ENCODE peak calls at places on chromosomes 5 and 9, in four cellular contexts. One of them, this sample, is unnamed.

GRCh38 chr5:142515036-142515435 is 170.9 kb downstream of the FGF1 start:
- DNase-seq in K562: no peak
- DNase-seq in HepG2: no peak
- DNase-seq in SK-N-SH: no peak
- DNase-seq in this sample: no peak

GRCh38 chr5:95818181-95819147 is 4.1 kb downstream of the GLRX start:
- DNase-seq in K562: no peak
- DNase-seq in HepG2: no peak
- DNase-seq in SK-N-SH: no peak
- DNase-seq in this sample: no peak

GRCh38 chr5:40204157-40204556 is 475.6 kb upstream of the PTGER4 start:
- DNase-seq in K562: no peak
- DNase-seq in HepG2: no peak
- DNase-seq in SK-N-SH: no peak
- DNase-seq in this sample: no peak

GRCh38 chr5:141223112-141223783 is at the start of gene PCDHB14:
- DNase-seq in K562: peak; percentile 18
- DNase-seq in HepG2: peak; percentile 45
- DNase-seq in SK-N-SH: peak; percentile 78
- DNase-seq in this sample: no peak

GRCh38 chr5:74167206-74167929 is 473.2 kb downstream of the ENC1 start:
- DNase-seq in K562: no peak
- DNase-seq in HepG2: no peak
- DNase-seq in SK-N-SH: no peak
- DNase-seq in this sample: no peak

GRCh38 chr5:131957721-131958483 is 12.4 kb upstream of the MEIKIN start:
- DNase-seq in K562: no peak
- DNase-seq in HepG2: no peak
- DNase-seq in SK-N-SH: no peak
- DNase-seq in this sample: no peak

GRCh38 chr9:136105398-136106135 is 10.5 kb upstream of the NACC2 start:
- DNase-seq in K562: no peak
- DNase-seq in HepG2: no peak
- DNase-seq in SK-N-SH: peak; percentile 66
- DNase-seq in this sample: no peak

GRCh38 chr9:2261421-2262103 is 246.4 kb downstream of the SMARCA2 start:
- DNase-seq in K562: no peak
- DNase-seq in HepG2: no peak
- DNase-seq in SK-N-SH: no peak
- DNase-seq in this sample: no peak

GRCh38 chr9:94630833-94631232 is 8.5 kb downstream of the FBP1 start:
- DNase-seq in K562: no peak
- DNase-seq in HepG2: no peak
- DNase-seq in SK-N-SH: no peak
- DNase-seq in this sample: no peak

GRCh38 chr5:171493646-171494393 is 74.4 kb downstream of the FGF18 start:
- DNase-seq in K562: no peak
- DNase-seq in HepG2: no peak
- DNase-seq in SK-N-SH: no peak
- DNase-seq in this sample: no peak

GRCh38 chr5:160129841-160130240 is 10.6 kb upstream of the PWWP2A start:
- DNase-seq in K562: no peak
- DNase-seq in HepG2: no peak
- DNase-seq in SK-N-SH: no peak
- DNase-seq in this sample: no peak

GRCh38 chr5:129460121-129460950 is at the start of gene ADAMTS19:
- DNase-seq in K562: no peak
- DNase-seq in HepG2: no peak
- DNase-seq in SK-N-SH: peak; percentile 61
- DNase-seq in this sample: peak; percentile 61

GRCh38 chr9:115138151-115138550 is 20.2 kb upstream of the TNC start:
- DNase-seq in K562: no peak
- DNase-seq in HepG2: no peak
- DNase-seq in SK-N-SH: no peak
- DNase-seq in this sample: no peak

GRCh38 chr9:105219291-105219805 is 25.1 kb upstream of the SLC44A1 start:
- DNase-seq in K562: no peak
- DNase-seq in HepG2: no peak
- DNase-seq in SK-N-SH: no peak
- DNase-seq in this sample: no peak

GRCh38 chr9:132669329-132669635 is 501 bp downstream of the DDX31 start:
- DNase-seq in K562: no peak
- DNase-seq in HepG2: no peak
- DNase-seq in SK-N-SH: no peak
- DNase-seq in this sample: no peak

GRCh38 chr9:16728128-16728505 is 142.4 kb downstream of the BNC2 start:
- DNase-seq in K562: no peak
- DNase-seq in HepG2: no peak
- DNase-seq in SK-N-SH: no peak
- DNase-seq in this sample: no peak

GRCh38 chr9:92059045-92059444 is 56.2 kb downstream of the SPTLC1 start:
- DNase-seq in K562: no peak
- DNase-seq in HepG2: no peak
- DNase-seq in SK-N-SH: no peak
- DNase-seq in this sample: no peak

GRCh38 chr5:158039911-158040347 is 181.0 kb upstream of the CLINT1 start:
- DNase-seq in K562: no peak
- DNase-seq in HepG2: no peak
- DNase-seq in SK-N-SH: no peak
- DNase-seq in this sample: no peak

GRCh38 chr5:68395844-68396523 is 180.4 kb downstream of the PIK3R1 start:
- DNase-seq in K562: no peak
- DNase-seq in HepG2: peak; percentile 91
- DNase-seq in SK-N-SH: no peak
- DNase-seq in this sample: no peak

DNA sequence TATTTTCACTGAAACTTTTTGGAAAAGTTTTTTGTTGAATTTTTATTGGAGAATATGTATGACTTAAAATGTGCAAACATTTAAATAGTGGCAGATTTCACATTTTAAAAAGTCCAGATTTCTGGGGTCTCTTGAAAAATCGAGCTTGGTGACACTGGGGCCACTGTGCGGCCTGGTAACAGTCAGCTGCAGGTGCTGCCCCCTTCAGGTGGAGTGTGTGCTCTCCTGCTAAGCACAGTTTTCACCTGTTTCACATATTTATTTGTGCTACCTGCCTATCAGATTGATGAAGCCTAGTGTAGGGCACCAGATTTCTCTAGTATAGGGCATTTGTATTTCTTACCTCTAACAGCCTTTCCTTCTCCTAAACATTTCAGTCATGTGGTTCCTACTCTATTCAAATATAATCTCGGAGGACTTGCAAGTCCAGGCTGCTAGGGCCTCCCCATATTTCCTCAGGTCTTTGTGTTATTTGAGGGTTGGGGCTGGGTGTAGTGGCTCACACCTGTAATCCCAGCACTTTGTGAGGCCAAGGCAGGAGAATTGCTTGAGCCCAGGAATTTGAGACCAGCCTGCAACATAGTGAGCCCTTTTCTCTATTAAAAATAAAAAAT is 95.8 kb upstream of the KLF9 start:
- DNase-seq in K562: peak; percentile 36
- DNase-seq in HepG2: peak; percentile 12
- DNase-seq in SK-N-SH: peak; percentile 26
- DNase-seq in this sample: peak; percentile 65
- TF ChIP-seq FOXJ3 in K562: no peak
- TF ChIP-seq FOXJ3 in HepG2: no peak
- TF ChIP-seq FOXJ3 in SK-N-SH: no peak
- TF ChIP-seq FOXJ3 in this sample: no peak

GRCh38 chr5:112308608-112309007 is 110.5 kb downstream of the EPB41L4A start:
- DNase-seq in K562: no peak
- DNase-seq in HepG2: no peak
- DNase-seq in SK-N-SH: no peak
- DNase-seq in this sample: no peak

GRCh38 chr5:112304743-112305142 is 114.3 kb downstream of the EPB41L4A start:
- DNase-seq in K562: no peak
- DNase-seq in HepG2: no peak
- DNase-seq in SK-N-SH: no peak
- DNase-seq in this sample: no peak

DNA sequence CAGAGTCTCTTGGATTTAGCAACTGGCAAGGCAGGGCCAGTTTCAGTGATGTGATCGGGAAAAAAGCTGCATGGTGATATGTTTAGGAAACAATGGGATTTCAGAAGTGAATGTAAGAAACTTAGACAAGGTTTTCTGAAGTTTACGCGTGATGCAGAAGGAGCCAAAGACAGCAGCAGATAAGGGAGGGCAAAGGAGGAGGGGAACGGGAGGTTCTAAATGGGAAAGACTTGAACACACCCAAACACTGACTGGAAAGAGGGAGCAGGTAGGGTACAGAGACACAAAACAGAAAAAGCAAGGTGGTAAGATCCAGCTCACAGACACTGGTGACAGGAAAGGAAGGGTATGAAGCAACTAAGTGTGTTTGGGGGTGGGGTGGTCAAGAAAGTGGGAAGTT is 115.4 kb downstream of the EPB41L4A start:
- DNase-seq in K562: no peak
- DNase-seq in HepG2: no peak
- DNase-seq in SK-N-SH: no peak
- DNase-seq in this sample: no peak
- TF ChIP-seq FOXJ3 in K562: no peak
- TF ChIP-seq FOXJ3 in HepG2: no peak
- TF ChIP-seq FOXJ3 in SK-N-SH: no peak
- TF ChIP-seq FOXJ3 in this sample: no peak

GRCh38 chr5:103272377-103272776 is 13.8 kb downstream of the MACIR start:
- DNase-seq in K562: no peak
- DNase-seq in HepG2: no peak
- DNase-seq in SK-N-SH: no peak
- DNase-seq in this sample: no peak
- TF ChIP-seq FOXJ3 in K562: no peak
- TF ChIP-seq FOXJ3 in HepG2: no peak
- TF ChIP-seq FOXJ3 in SK-N-SH: no peak
- TF ChIP-seq FOXJ3 in this sample: no peak

GRCh38 chr9:120916573-120916972 is 10.0 kb downstream of the TRAF1 start:
- DNase-seq in K562: no peak
- DNase-seq in HepG2: no peak
- DNase-seq in SK-N-SH: peak; percentile 78
- DNase-seq in this sample: no peak

GRCh38 chr9:120913673-120914266 is 12.8 kb downstream of the TRAF1 start:
- DNase-seq in K562: peak; percentile 67
- DNase-seq in HepG2: no peak
- DNase-seq in SK-N-SH: no peak
- DNase-seq in this sample: peak; percentile 56

GRCh38 chr9:120915854-120916495 is 10.6 kb downstream of the TRAF1 start:
- DNase-seq in K562: no peak
- DNase-seq in HepG2: no peak
- DNase-seq in SK-N-SH: no peak
- DNase-seq in this sample: no peak

GRCh38 chr9:120914410-120914809 is 12.2 kb downstream of the TRAF1 start:
- DNase-seq in K562: no peak
- DNase-seq in HepG2: no peak
- DNase-seq in SK-N-SH: no peak
- DNase-seq in this sample: no peak

GRCh38 chr9:120914953-120915352 is 11.6 kb downstream of the TRAF1 start:
- DNase-seq in K562: no peak
- DNase-seq in HepG2: no peak
- DNase-seq in SK-N-SH: no peak
- DNase-seq in this sample: no peak
- TF ChIP-seq FOXJ3 in K562: no peak
- TF ChIP-seq FOXJ3 in HepG2: no peak
- TF ChIP-seq FOXJ3 in SK-N-SH: no peak
- TF ChIP-seq FOXJ3 in this sample: no peak

GRCh38 chr5:36570268-36570667 is 36.1 kb upstream of the SLC1A3 start:
- DNase-seq in K562: no peak
- DNase-seq in HepG2: no peak
- DNase-seq in SK-N-SH: no peak
- DNase-seq in this sample: no peak
- TF ChIP-seq FOXJ3 in K562: no peak
- TF ChIP-seq FOXJ3 in HepG2: no peak
- TF ChIP-seq FOXJ3 in SK-N-SH: no peak
- TF ChIP-seq FOXJ3 in this sample: no peak

DNA sequence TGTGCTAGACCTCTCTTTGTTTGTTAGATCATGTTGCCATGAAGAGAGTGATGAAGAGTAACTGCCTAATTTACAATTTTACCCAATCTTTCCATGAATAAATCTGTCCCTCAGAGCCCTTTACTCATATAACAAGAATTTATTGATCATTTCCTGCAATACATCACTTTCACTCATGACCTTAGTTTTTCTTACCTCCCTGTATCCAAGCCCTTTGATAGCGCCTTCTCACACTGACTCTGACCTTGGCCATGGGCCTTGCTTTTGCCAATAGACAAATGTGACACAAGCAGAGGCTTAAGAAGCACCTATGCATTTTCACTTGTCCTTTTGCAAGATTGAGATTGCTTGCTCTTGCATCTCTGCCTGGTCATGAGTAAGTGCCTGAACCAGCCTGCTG is 288.1 kb downstream of the NNT start:
- DNase-seq in K562: no peak
- DNase-seq in HepG2: no peak
- DNase-seq in SK-N-SH: no peak
- DNase-seq in this sample: no peak
- TF ChIP-seq FOXJ3 in K562: no peak
- TF ChIP-seq FOXJ3 in HepG2: no peak
- TF ChIP-seq FOXJ3 in SK-N-SH: no peak
- TF ChIP-seq FOXJ3 in this sample: no peak

GRCh38 chr9:124802426-124802825 is 25.5 kb downstream of the OLFML2A start:
- DNase-seq in K562: no peak
- DNase-seq in HepG2: no peak
- DNase-seq in SK-N-SH: no peak
- DNase-seq in this sample: no peak

GRCh38 chr9:124801356-124801755 is 24.4 kb downstream of the OLFML2A start:
- DNase-seq in K562: no peak
- DNase-seq in HepG2: no peak
- DNase-seq in SK-N-SH: no peak
- DNase-seq in this sample: no peak

GRCh38 chr9:124803911-124804310 is 27.0 kb downstream of the OLFML2A start:
- DNase-seq in K562: no peak
- DNase-seq in HepG2: no peak
- DNase-seq in SK-N-SH: no peak
- DNase-seq in this sample: no peak

GRCh38 chr9:124808246-124808956 is 31.5 kb downstream of the OLFML2A start:
- DNase-seq in K562: peak; percentile 39
- DNase-seq in HepG2: no peak
- DNase-seq in SK-N-SH: peak; percentile 27
- DNase-seq in this sample: no peak

GRCh38 chr9:124805186-124805585 is 28.3 kb downstream of the OLFML2A start:
- DNase-seq in K562: no peak
- DNase-seq in HepG2: no peak
- DNase-seq in SK-N-SH: no peak
- DNase-seq in this sample: no peak
- TF ChIP-seq FOXJ3 in K562: no peak
- TF ChIP-seq FOXJ3 in HepG2: no peak
- TF ChIP-seq FOXJ3 in SK-N-SH: no peak
- TF ChIP-seq FOXJ3 in this sample: no peak

GRCh38 chr9:88821033-88821748 is 170.1 kb upstream of the S1PR3 start:
- DNase-seq in K562: no peak
- DNase-seq in HepG2: no peak
- DNase-seq in SK-N-SH: no peak
- DNase-seq in this sample: no peak
- TF ChIP-seq FOXJ3 in K562: no peak
- TF ChIP-seq FOXJ3 in HepG2: no peak
- TF ChIP-seq FOXJ3 in SK-N-SH: no peak
- TF ChIP-seq FOXJ3 in this sample: no peak

DNA sequence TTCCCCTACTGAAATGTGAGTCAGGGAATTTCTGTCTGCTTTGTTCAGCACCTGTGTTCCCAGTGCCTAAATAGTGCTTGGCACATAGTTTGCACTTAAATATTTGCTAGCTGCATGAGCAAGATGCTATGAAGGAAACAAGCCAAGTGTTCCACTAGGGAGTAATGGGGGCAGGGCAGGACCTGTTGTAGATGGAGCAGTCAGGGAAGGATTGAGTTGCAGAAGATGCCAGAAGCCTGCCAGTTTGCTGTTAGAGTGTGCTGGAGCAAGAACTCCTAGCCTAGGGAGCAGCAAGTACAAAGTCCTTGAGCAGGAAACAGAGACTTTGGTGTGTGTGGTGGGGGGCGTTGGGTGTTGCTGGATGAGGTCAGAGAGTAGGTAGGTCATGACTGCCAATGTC is 87.5 kb downstream of the DAB2IP start:
- DNase-seq in K562: no peak
- DNase-seq in HepG2: peak; percentile 62
- DNase-seq in SK-N-SH: no peak
- DNase-seq in this sample: no peak
- TF ChIP-seq FOXJ3 in K562: no peak
- TF ChIP-seq FOXJ3 in HepG2: no peak
- TF ChIP-seq FOXJ3 in SK-N-SH: no peak
- TF ChIP-seq FOXJ3 in this sample: no peak

This sample was measured in WTC11.